ENCODE peak calls at places on chromosomes 5 and 9, in five cellular contexts. M is A549, E is WTC11, W is HepG2, U is GM12878. X is an unnamed sample.

GRCh38 chr5:156595132-156595787 is 254.8 kb upstream of the PPP1R2B start:
- DNase-seq in M (no peak), E (no peak), W (no peak), U (no peak), X (no peak)

GRCh38 chr5:77867194-77867691 is 91.1 kb upstream of the TBCA start:
- DNase-seq in M (peak), E (no peak), W (no peak), U (no peak), X (peak)

GRCh38 chr9:6944093-6944551 is 186.3 kb downstream of the KDM4C start:
- DNase-seq in M (no peak), E (no peak), W (no peak), U (no peak), X (no peak)

GRCh38 chr9:114304416-114305188 is 18.3 kb upstream of the ORM1 start:
- DNase-seq in M (no peak), E (peak), W (no peak), U (no peak), X (no peak)

GRCh38 chr9:93890436-93890935 is 64.7 kb downstream of the BARX1 start:
- DNase-seq in M (no peak), E (no peak), W (no peak), U (no peak), X (no peak)

GRCh38 chr9:125785187-125785840 is 38.1 kb downstream of the PBX3 start:
- DNase-seq in M (no peak), E (no peak), W (peak), U (no peak), X (no peak)

GRCh38 chr9:34124923-34125322 is 1.6 kb downstream of the DCAF12 start:
- DNase-seq in M (no peak), E (no peak), W (no peak), U (no peak), X (no peak)

GRCh38 chr9:134648701-134649525 is 7.3 kb downstream of the COL5A1 start:
- DNase-seq in M (no peak), E (no peak), W (no peak), U (no peak), X (no peak)

GRCh38 chr9:134712243-134712642 is 70.6 kb downstream of the COL5A1 start:
- DNase-seq in M (no peak), E (no peak), W (no peak), U (no peak), X (no peak)

GRCh38 chr9:15461601-15462000 is 38.9 kb downstream of the SNAPC3 start:
- DNase-seq in M (no peak), E (no peak), W (no peak), U (no peak), X (no peak)

GRCh38 chr9:134455010-134455409 is 128.8 kb downstream of the RXRA start:
- DNase-seq in M (no peak), E (no peak), W (no peak), U (no peak), X (no peak)

GRCh38 chr5:55597014-55597981 is 62.5 kb upstream of the PLPP1 start:
- DNase-seq in M (no peak), E (no peak), W (no peak), U (no peak), X (no peak)

GRCh38 chr9:90967171-90967570 is 165.6 kb downstream of the SYK start:
- DNase-seq in M (no peak), E (no peak), W (no peak), U (no peak), X (no peak)

GRCh38 chr9:90965141-90965910 is 163.7 kb downstream of the SYK start:
- DNase-seq in M (no peak), E (no peak), W (no peak), U (no peak), X (no peak)

GRCh38 chr9:90965911-90966290 is 164.3 kb downstream of the SYK start:
- DNase-seq in M (no peak), E (no peak), W (no peak), U (no peak), X (no peak)

GRCh38 chr9:90966475-90967150 is 165.0 kb downstream of the SYK start:
- DNase-seq in M (no peak), E (no peak), W (no peak), U (no peak), X (no peak)

DNA sequence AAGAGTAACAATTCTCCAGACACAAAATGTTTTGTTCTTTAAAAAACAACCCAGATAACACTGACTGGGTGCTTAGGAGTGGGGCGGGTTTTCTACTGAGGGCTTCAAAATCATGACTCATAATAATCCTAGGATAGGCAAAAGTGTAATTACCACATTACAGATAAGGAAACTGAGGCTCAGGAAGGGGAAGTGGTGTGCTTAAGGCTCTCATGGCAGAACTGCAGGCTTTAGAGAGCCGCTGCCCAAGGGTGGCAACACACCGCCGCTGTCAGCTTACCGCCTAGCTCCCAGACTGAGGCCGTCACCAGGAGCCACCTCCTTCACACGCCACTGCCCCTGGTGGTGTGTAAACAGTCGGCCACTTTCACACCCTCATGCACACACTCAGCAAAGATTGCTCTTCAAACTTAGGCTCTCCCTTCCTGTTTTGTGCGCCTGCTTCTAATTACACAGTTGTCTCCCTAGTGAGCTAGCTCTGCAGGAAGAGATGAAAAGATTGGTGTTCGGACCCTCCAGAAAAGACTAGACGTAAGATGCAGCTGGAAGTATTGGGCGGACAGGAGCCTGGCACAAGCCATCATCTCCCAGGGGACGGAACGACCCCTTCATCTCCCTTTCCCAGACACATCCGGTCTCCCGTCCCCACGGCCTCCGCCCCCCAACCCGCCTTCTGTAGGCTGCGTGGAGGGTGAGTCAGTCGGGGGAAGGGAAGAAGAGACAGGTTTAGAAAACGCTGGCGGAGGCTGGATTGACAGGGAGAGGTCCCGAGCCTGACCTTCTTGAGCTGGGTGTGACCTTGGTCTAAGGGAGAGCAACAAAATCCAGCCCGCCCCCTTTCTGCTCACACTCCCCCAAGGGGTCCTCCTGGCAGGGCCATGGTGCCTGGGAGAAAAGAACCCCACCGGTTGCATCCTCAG is 162.7 kb downstream of the SYK start:
- DNase-seq in M (peak), E (peak), W (peak), U (no peak), X (peak)
- TF ChIP-seq ESRRA in M (no peak), E (no peak), W (no peak), U (no peak), X (no peak)

GRCh38 chr9:91273853-91274552 is 87.7 kb downstream of the AUH start:
- DNase-seq in M (no peak), E (no peak), W (peak), U (no peak), X (peak)
- TF ChIP-seq ESRRA in M (no peak), E (no peak), W (no peak), U (no peak), X (no peak)

GRCh38 chr9:136940526-136941230 is 3.9 kb downstream of the FBXW5 start:
- DNase-seq in M (no peak), E (no peak), W (no peak), U (no peak), X (no peak)
- TF ChIP-seq ESRRA in M (no peak), E (no peak), W (no peak), U (no peak), X (no peak)

GRCh38 chr5:117041926-117042595 is 467.4 kb upstream of the SEMA6A start:
- DNase-seq in M (no peak), E (no peak), W (no peak), U (no peak), X (no peak)
- TF ChIP-seq ESRRA in M (no peak), E (no peak), W (no peak), U (no peak), X (no peak)

GRCh38 chr9:85742630-85742928 is 825 bp upstream of the AGTPBP1 start:
- DNase-seq in M (no peak), E (no peak), W (no peak), U (no peak), X (no peak)

GRCh38 chr9:85738509-85738908 is 3.2 kb downstream of the AGTPBP1 start:
- DNase-seq in M (no peak), E (no peak), W (no peak), U (no peak), X (no peak)

GRCh38 chr9:85741875-85742629 is at the start of gene AGTPBP1:
- DNase-seq in M (peak), E (peak), W (peak), U (peak), X (peak)

GRCh38 chr9:85741112-85741874 is 461 bp downstream of the AGTPBP1 start:
- DNase-seq in M (peak), E (peak), W (peak), U (no peak), X (peak)

DNA sequence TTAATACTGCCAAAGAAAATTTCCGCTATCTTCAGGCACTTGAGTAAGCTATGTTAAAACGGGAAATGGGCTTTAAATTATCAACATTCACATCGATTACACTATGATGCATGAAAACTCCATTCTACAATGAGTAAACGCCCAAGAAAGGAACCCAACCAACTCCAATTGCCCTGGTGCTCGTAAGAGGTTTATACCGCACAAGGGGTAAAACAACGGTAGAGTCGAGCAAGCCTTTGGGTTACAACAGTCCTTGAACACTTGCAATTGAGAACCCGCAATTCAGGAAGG is 988 bp downstream of the AGTPBP1 start:
- DNase-seq in M (no peak), E (no peak), W (peak), U (no peak), X (no peak)
- TF ChIP-seq ESRRA in M (no peak), E (no peak), W (no peak), U (no peak), X (no peak)

GRCh38 chr5:124654418-124654817 is 92.0 kb downstream of the ZNF608 start:
- DNase-seq in M (no peak), E (no peak), W (no peak), U (no peak), X (peak)
- TF ChIP-seq ESRRA in M (no peak), E (no peak), W (no peak), U (no peak), X (no peak)

GRCh38 chr5:125181955-125182354 is 435.5 kb upstream of the ZNF608 start:
- DNase-seq in M (no peak), E (no peak), W (no peak), U (no peak), X (no peak)
- TF ChIP-seq ESRRA in M (no peak), E (no peak), W (no peak), U (no peak), X (no peak)